ENCODE peak calls at places on chromosomes 13 and 19, in five cellular contexts. One of them, this sample, is unnamed.

GRCh38 chr13:28489536-28489935 is 5.4 kb downstream of the FLT1 start:
- DNase-seq in tibial nerve: no peak
- DNase-seq in lower leg skin: no peak
- DNase-seq in neuronal stem cell: no peak
- DNase-seq in heart right ventricle: no peak
- DNase-seq in this sample: no peak

GRCh38 chr13:92097337-92097903 is 699.0 kb downstream of the GPC5 start:
- DNase-seq in heart right ventricle: no peak
- DNase-seq in tibial nerve: no peak
- DNase-seq in lower leg skin: no peak
- DNase-seq in neuronal stem cell: no peak
- DNase-seq in this sample: no peak

GRCh38 chr13:30493670-30494381 is 28.1 kb upstream of the HMGB1 start:
- DNase-seq in tibial nerve: no peak
- DNase-seq in lower leg skin: no peak
- DNase-seq in heart right ventricle: no peak
- DNase-seq in neuronal stem cell: no peak
- DNase-seq in this sample: no peak

GRCh38 chr13:38607136-38607535 is 79.7 kb upstream of the FREM2 start:
- DNase-seq in tibial nerve: no peak
- DNase-seq in neuronal stem cell: no peak
- DNase-seq in heart right ventricle: no peak
- DNase-seq in lower leg skin: no peak
- DNase-seq in this sample: no peak

GRCh38 chr19:11375143-11375948 is 880 bp downstream of the SWSAP1 start:
- DNase-seq in lower leg skin: peak
- DNase-seq in tibial nerve: peak
- DNase-seq in neuronal stem cell: no peak
- DNase-seq in heart right ventricle: peak
- DNase-seq in this sample: no peak

GRCh38 chr19:49502866-49503581 is 6.8 kb downstream of the RPS11 start:
- DNase-seq in lower leg skin: no peak
- DNase-seq in heart right ventricle: peak
- DNase-seq in tibial nerve: peak
- DNase-seq in neuronal stem cell: no peak
- DNase-seq in this sample: no peak

GRCh38 chr13:46521921-46522691 is 30.9 kb upstream of the LRCH1 start:
- DNase-seq in neuronal stem cell: no peak
- DNase-seq in tibial nerve: no peak
- DNase-seq in heart right ventricle: no peak
- DNase-seq in lower leg skin: no peak
- DNase-seq in this sample: no peak

GRCh38 chr13:85347251-85347650 is 452.0 kb downstream of the SLITRK6 start:
- DNase-seq in neuronal stem cell: no peak
- DNase-seq in lower leg skin: no peak
- DNase-seq in tibial nerve: no peak
- DNase-seq in heart right ventricle: no peak
- DNase-seq in this sample: no peak

GRCh38 chr13:77492982-77493381 is 42.5 kb upstream of the SCEL start:
- DNase-seq in lower leg skin: no peak
- DNase-seq in heart right ventricle: no peak
- DNase-seq in tibial nerve: no peak
- DNase-seq in neuronal stem cell: no peak
- DNase-seq in this sample: no peak

GRCh38 chr13:105572401-105572800 is 963.1 kb downstream of the EFNB2 start:
- DNase-seq in lower leg skin: no peak
- DNase-seq in tibial nerve: no peak
- DNase-seq in neuronal stem cell: no peak
- DNase-seq in heart right ventricle: no peak
- DNase-seq in this sample: no peak

GRCh38 chr13:106176103-106176502 is 359.4 kb downstream of the EFNB2 start:
- DNase-seq in neuronal stem cell: no peak
- DNase-seq in lower leg skin: no peak
- DNase-seq in tibial nerve: no peak
- DNase-seq in heart right ventricle: no peak
- DNase-seq in this sample: no peak

GRCh38 chr13:30696278-30697176 is 38.8 kb upstream of the ALOX5AP start:
- DNase-seq in neuronal stem cell: no peak
- DNase-seq in tibial nerve: no peak
- DNase-seq in heart right ventricle: peak
- DNase-seq in lower leg skin: no peak
- DNase-seq in this sample: no peak

GRCh38 chr13:40102854-40103253 is 447.4 kb downstream of the COG6 start:
- DNase-seq in heart right ventricle: no peak
- DNase-seq in tibial nerve: no peak
- DNase-seq in neuronal stem cell: no peak
- DNase-seq in lower leg skin: no peak
- DNase-seq in this sample: no peak

GRCh38 chr13:37526710-37527446 is 71.7 kb downstream of the POSTN start:
- DNase-seq in heart right ventricle: peak
- DNase-seq in tibial nerve: peak
- DNase-seq in neuronal stem cell: no peak
- DNase-seq in lower leg skin: no peak
- DNase-seq in this sample: no peak

GRCh38 chr13:60351326-60351725 is 45.7 kb upstream of the TDRD3 start:
- DNase-seq in neuronal stem cell: no peak
- DNase-seq in lower leg skin: no peak
- DNase-seq in heart right ventricle: no peak
- DNase-seq in tibial nerve: peak
- DNase-seq in this sample: no peak

GRCh38 chr19:29645911-29646310 is 19.4 kb upstream of the PLEKHF1 start:
- DNase-seq in lower leg skin: peak
- DNase-seq in tibial nerve: no peak
- DNase-seq in heart right ventricle: peak
- DNase-seq in neuronal stem cell: no peak
- DNase-seq in this sample: no peak

GRCh38 chr13:81770868-81771505 is 1430.1 kb upstream of the SPRY2 start:
- DNase-seq in tibial nerve: no peak
- DNase-seq in neuronal stem cell: no peak
- DNase-seq in lower leg skin: no peak
- DNase-seq in heart right ventricle: no peak
- DNase-seq in this sample: no peak

GRCh38 chr13:26254583-26255102 is 714 bp downstream of the CDK8 start:
- DNase-seq in lower leg skin: peak
- DNase-seq in neuronal stem cell: no peak
- DNase-seq in heart right ventricle: peak
- DNase-seq in tibial nerve: peak
- DNase-seq in this sample: peak

GRCh38 chr13:26255717-26256277 is 1.9 kb downstream of the CDK8 start:
- DNase-seq in neuronal stem cell: no peak
- DNase-seq in tibial nerve: no peak
- DNase-seq in heart right ventricle: no peak
- DNase-seq in lower leg skin: no peak
- DNase-seq in this sample: no peak

GRCh38 chr13:26259634-26260033 is 5.7 kb downstream of the CDK8 start:
- DNase-seq in lower leg skin: no peak
- DNase-seq in neuronal stem cell: no peak
- DNase-seq in tibial nerve: no peak
- DNase-seq in heart right ventricle: no peak
- DNase-seq in this sample: no peak

GRCh38 chr13:26253787-26254582 is at the start of gene CDK8:
- DNase-seq in lower leg skin: peak
- DNase-seq in heart right ventricle: peak
- DNase-seq in tibial nerve: peak
- DNase-seq in neuronal stem cell: peak
- DNase-seq in this sample: peak

DNA sequence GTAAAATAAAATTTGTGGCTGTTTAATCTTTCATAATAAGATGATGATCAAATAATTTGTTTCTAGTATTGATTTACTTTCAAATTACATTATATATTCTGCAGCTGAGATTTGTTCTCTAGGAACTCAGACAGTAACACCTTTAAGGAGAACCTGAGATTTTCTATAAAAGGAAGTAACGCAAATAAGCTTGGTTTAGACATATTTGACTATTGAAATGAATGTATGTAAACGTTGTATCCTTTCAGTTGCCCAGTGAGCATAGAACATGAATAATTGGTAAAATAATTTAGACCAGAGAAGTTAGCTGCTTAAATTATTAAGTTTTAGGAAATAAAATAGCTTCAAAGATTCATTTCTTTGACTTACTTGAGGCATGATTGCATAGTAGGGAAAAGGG is 3.1 kb downstream of the CDK8 start:
- DNase-seq in tibial nerve: no peak
- DNase-seq in neuronal stem cell: no peak
- DNase-seq in heart right ventricle: no peak
- DNase-seq in lower leg skin: no peak
- DNase-seq in this sample: no peak
- H3K4me3 ChIP-seq in tibial nerve: no peak
- H3K4me3 ChIP-seq in neuronal stem cell: no peak
- H3K4me3 ChIP-seq in heart right ventricle: no peak
- H3K4me3 ChIP-seq in lower leg skin: no peak
- H3K4me3 ChIP-seq in this sample: no peak

GRCh38 chr13:100646871-100647270 is 27.7 kb downstream of the TMTC4 start:
- DNase-seq in heart right ventricle: no peak
- DNase-seq in tibial nerve: no peak
- DNase-seq in neuronal stem cell: no peak
- DNase-seq in lower leg skin: no peak
- DNase-seq in this sample: no peak

GRCh38 chr13:100645382-100645781 is 29.2 kb downstream of the TMTC4 start:
- DNase-seq in tibial nerve: no peak
- DNase-seq in heart right ventricle: no peak
- DNase-seq in neuronal stem cell: no peak
- DNase-seq in lower leg skin: no peak
- DNase-seq in this sample: no peak

GRCh38 chr13:100648354-100648753 is 26.2 kb downstream of the TMTC4 start:
- DNase-seq in lower leg skin: no peak
- DNase-seq in tibial nerve: no peak
- DNase-seq in neuronal stem cell: no peak
- DNase-seq in heart right ventricle: no peak
- DNase-seq in this sample: no peak

GRCh38 chr13:100646030-100646673 is 28.4 kb downstream of the TMTC4 start:
- DNase-seq in heart right ventricle: no peak
- DNase-seq in lower leg skin: no peak
- DNase-seq in tibial nerve: no peak
- DNase-seq in neuronal stem cell: no peak
- DNase-seq in this sample: no peak

DNA sequence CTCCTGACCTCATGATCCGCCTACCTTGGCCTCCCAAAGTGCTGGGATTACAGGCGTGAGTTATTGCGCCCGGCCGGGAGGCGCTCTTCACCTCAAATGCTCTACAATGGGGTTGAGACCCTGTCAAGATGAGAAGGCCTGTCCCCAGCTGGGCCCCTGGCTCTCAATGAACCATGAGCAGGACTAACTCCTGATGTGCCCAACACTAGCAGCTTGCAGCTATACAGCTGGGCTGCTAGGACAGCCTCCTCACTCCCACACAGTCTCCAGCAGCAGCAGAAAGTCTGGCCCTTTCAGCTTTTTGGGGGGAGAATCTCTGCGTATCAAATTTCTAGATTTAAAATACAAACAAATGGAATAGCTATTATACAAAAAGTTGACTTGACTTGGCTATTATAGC is 30.3 kb downstream of the TMTC4 start:
- DNase-seq in lower leg skin: no peak
- DNase-seq in neuronal stem cell: no peak
- DNase-seq in tibial nerve: no peak
- DNase-seq in heart right ventricle: no peak
- DNase-seq in this sample: no peak
- H3K4me3 ChIP-seq in lower leg skin: no peak
- H3K4me3 ChIP-seq in neuronal stem cell: no peak
- H3K4me3 ChIP-seq in tibial nerve: no peak
- H3K4me3 ChIP-seq in heart right ventricle: no peak
- H3K4me3 ChIP-seq in this sample: no peak

DNA sequence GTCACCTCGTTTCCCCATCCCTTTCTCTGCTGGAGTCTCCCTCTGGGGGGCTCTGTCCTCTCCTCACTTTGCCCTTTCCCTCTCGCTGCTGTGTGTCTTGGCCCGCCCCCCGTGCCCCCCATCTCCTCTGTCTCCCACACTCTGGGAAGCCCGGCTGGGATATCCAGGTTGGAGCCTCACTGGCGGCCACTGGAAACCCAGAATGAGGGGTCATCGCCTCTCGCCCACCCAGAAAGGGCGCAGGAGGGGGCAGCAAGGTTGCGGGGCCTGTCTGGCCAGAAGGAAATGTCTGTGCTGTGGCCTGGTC is 15.6 kb downstream of the CCDC97 start:
- DNase-seq in lower leg skin: no peak
- DNase-seq in heart right ventricle: no peak
- DNase-seq in neuronal stem cell: no peak
- DNase-seq in tibial nerve: no peak
- DNase-seq in this sample: no peak
- H3K4me3 ChIP-seq in lower leg skin: no peak
- H3K4me3 ChIP-seq in heart right ventricle: no peak
- H3K4me3 ChIP-seq in neuronal stem cell: no peak
- H3K4me3 ChIP-seq in tibial nerve: peak
- H3K4me3 ChIP-seq in this sample: peak

GRCh38 chr13:20161951-20162300 is 1.1 kb upstream of the GJA3 start:
- DNase-seq in neuronal stem cell: no peak
- DNase-seq in lower leg skin: no peak
- DNase-seq in tibial nerve: no peak
- DNase-seq in heart right ventricle: no peak
- DNase-seq in this sample: no peak
- H3K4me3 ChIP-seq in neuronal stem cell: no peak
- H3K4me3 ChIP-seq in lower leg skin: no peak
- H3K4me3 ChIP-seq in tibial nerve: no peak
- H3K4me3 ChIP-seq in heart right ventricle: no peak
- H3K4me3 ChIP-seq in this sample: peak

GRCh38 chr19:5804516-5805464 is at the start of gene NRTN:
- DNase-seq in tibial nerve: no peak
- DNase-seq in lower leg skin: peak
- DNase-seq in neuronal stem cell: peak
- DNase-seq in heart right ventricle: no peak
- DNase-seq in this sample: no peak

GRCh38 chr19:5808120-5808816 is 3.4 kb downstream of the NRTN start:
- DNase-seq in tibial nerve: no peak
- DNase-seq in lower leg skin: peak
- DNase-seq in neuronal stem cell: no peak
- DNase-seq in heart right ventricle: no peak
- DNase-seq in this sample: no peak

GRCh38 chr19:5805465-5806132 is 732 bp downstream of the NRTN start:
- DNase-seq in heart right ventricle: peak
- DNase-seq in neuronal stem cell: peak
- DNase-seq in lower leg skin: peak
- DNase-seq in tibial nerve: peak
- DNase-seq in this sample: no peak

GRCh38 chr19:5806905-5807304 is 2.0 kb downstream of the NRTN start:
- DNase-seq in neuronal stem cell: no peak
- DNase-seq in heart right ventricle: no peak
- DNase-seq in lower leg skin: no peak
- DNase-seq in tibial nerve: no peak
- DNase-seq in this sample: no peak

DNA sequence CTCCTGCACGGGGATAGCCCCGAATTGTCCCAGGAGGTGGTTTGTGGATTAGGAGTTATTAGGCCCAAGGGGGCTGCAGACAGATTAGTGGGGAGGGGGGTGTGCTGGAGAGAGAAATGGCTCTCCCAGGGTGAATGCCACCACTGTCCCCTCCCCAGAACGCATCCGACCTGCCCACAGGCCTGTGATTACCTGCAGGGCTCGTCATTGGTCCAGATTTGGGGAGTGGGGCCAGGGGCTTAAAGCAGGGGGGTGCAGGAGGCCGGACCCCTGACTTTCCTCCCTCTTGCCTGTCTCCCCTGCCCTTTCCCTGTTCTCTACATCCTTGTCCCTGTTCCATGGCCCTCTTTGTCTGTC is 1.2 kb downstream of the NRTN start:
- DNase-seq in tibial nerve: no peak
- DNase-seq in neuronal stem cell: no peak
- DNase-seq in heart right ventricle: no peak
- DNase-seq in lower leg skin: no peak
- DNase-seq in this sample: no peak
- H3K4me3 ChIP-seq in tibial nerve: no peak
- H3K4me3 ChIP-seq in neuronal stem cell: no peak
- H3K4me3 ChIP-seq in heart right ventricle: no peak
- H3K4me3 ChIP-seq in lower leg skin: no peak
- H3K4me3 ChIP-seq in this sample: peak